ENCODE peak calls at places on chromosomes 4 and X, in five cellular contexts. One of them, this sample, is unnamed.

GRCh38 chr4:6781561-6781960 is 966 bp upstream of the KIAA0232 start:
- DNase-seq in K562: no peak
- DNase-seq in left lung: no peak
- DNase-seq in pancreas: no peak
- DNase-seq in left ventricle myocardium inferior: no peak
- DNase-seq in this sample: no peak

GRCh38 chr4:88177981-88178632 is 19.7 kb upstream of the ABCG2 start:
- DNase-seq in pancreas: no peak
- DNase-seq in left ventricle myocardium inferior: no peak
- DNase-seq in K562: peak; percentile 54
- DNase-seq in left lung: no peak
- DNase-seq in this sample: peak; percentile 46

GRCh38 chr4:179372242-179372641 is 1930.0 kb upstream of the AGA start:
- DNase-seq in K562: no peak
- DNase-seq in left ventricle myocardium inferior: no peak
- DNase-seq in pancreas: no peak
- DNase-seq in left lung: no peak
- DNase-seq in this sample: no peak

GRCh38 chr4:17981063-17981462 is 40.5 kb downstream of the LCORL start:
- DNase-seq in left ventricle myocardium inferior: no peak
- DNase-seq in left lung: no peak
- DNase-seq in pancreas: no peak
- DNase-seq in K562: no peak
- DNase-seq in this sample: no peak

GRCh38 chr4:106486533-106486932 is 118.0 kb upstream of the GIMD1 start:
- DNase-seq in left ventricle myocardium inferior: no peak
- DNase-seq in left lung: no peak
- DNase-seq in K562: no peak
- DNase-seq in pancreas: no peak
- DNase-seq in this sample: peak; percentile 52

GRCh38 chr4:155011163-155011825 is 197.1 kb upstream of the NPY2R start:
- DNase-seq in left lung: no peak
- DNase-seq in pancreas: no peak
- DNase-seq in left ventricle myocardium inferior: no peak
- DNase-seq in K562: no peak
- DNase-seq in this sample: no peak

GRCh38 chr4:111398906-111399330 is 746.3 kb upstream of the FAM241A start:
- DNase-seq in left lung: no peak
- DNase-seq in K562: no peak
- DNase-seq in pancreas: no peak
- DNase-seq in left ventricle myocardium inferior: no peak
- DNase-seq in this sample: no peak

GRCh38 chrX:136497556-136498048 is at the start of gene HTATSF1:
- DNase-seq in left ventricle myocardium inferior: no peak
- DNase-seq in K562: no peak
- DNase-seq in left lung: peak; percentile 65
- DNase-seq in pancreas: peak; percentile 60
- DNase-seq in this sample: no peak

GRCh38 chr4:65983062-65983461 is 312.8 kb upstream of the EPHA5 start:
- DNase-seq in left lung: no peak
- DNase-seq in left ventricle myocardium inferior: no peak
- DNase-seq in K562: no peak
- DNase-seq in pancreas: no peak
- DNase-seq in this sample: no peak

GRCh38 chr4:77358315-77358928 is 201.4 kb downstream of the CCNG2 start:
- DNase-seq in left lung: no peak
- DNase-seq in left ventricle myocardium inferior: no peak
- DNase-seq in pancreas: no peak
- DNase-seq in K562: peak; percentile 28
- DNase-seq in this sample: peak; percentile 31

GRCh38 chr4:118814054-118814453 is 21.9 kb downstream of the SEC24D start:
- DNase-seq in K562: no peak
- DNase-seq in left ventricle myocardium inferior: no peak
- DNase-seq in left lung: no peak
- DNase-seq in pancreas: no peak
- DNase-seq in this sample: no peak

GRCh38 chrX:68895339-68896250 is 66.8 kb downstream of the EFNB1 start:
- DNase-seq in left ventricle myocardium inferior: no peak
- DNase-seq in K562: peak; percentile 5
- DNase-seq in pancreas: no peak
- DNase-seq in left lung: no peak
- DNase-seq in this sample: peak; percentile 34

GRCh38 chr4:81664079-81664478 is 192.4 kb upstream of the RASGEF1B start:
- DNase-seq in K562: no peak
- DNase-seq in pancreas: no peak
- DNase-seq in left ventricle myocardium inferior: no peak
- DNase-seq in left lung: no peak
- DNase-seq in this sample: no peak

GRCh38 chr4:154565704-154566103 is 2.9 kb downstream of the FGB start:
- DNase-seq in left ventricle myocardium inferior: no peak
- DNase-seq in left lung: no peak
- DNase-seq in pancreas: no peak
- DNase-seq in K562: no peak
- DNase-seq in this sample: no peak

GRCh38 chr4:5710962-5711478 is at the start of gene EVC:
- DNase-seq in left lung: peak; percentile 91
- DNase-seq in K562: peak; percentile 73
- DNase-seq in pancreas: peak; percentile 85
- DNase-seq in left ventricle myocardium inferior: peak; percentile 88
- DNase-seq in this sample: peak; percentile 77

GRCh38 chrX:20215565-20215964 is 51.1 kb downstream of the RPS6KA3 start:
- DNase-seq in K562: no peak
- DNase-seq in pancreas: no peak
- DNase-seq in left lung: no peak
- DNase-seq in left ventricle myocardium inferior: no peak
- DNase-seq in this sample: no peak

GRCh38 chrX:3449287-3449686 is 102.8 kb upstream of the MXRA5 start:
- DNase-seq in left ventricle myocardium inferior: no peak
- DNase-seq in pancreas: no peak
- DNase-seq in left lung: no peak
- DNase-seq in K562: no peak
- DNase-seq in this sample: no peak

GRCh38 chrX:47283015-47283771 is 50.4 kb downstream of the USP11 start:
- DNase-seq in left lung: no peak
- DNase-seq in K562: peak; percentile 31
- DNase-seq in left ventricle myocardium inferior: no peak
- DNase-seq in pancreas: no peak
- DNase-seq in this sample: peak; percentile 73

GRCh38 chr4:82499705-82500104 is 62.1 kb downstream of the TMEM150C start:
- DNase-seq in left lung: no peak
- DNase-seq in pancreas: no peak
- DNase-seq in K562: no peak
- DNase-seq in left ventricle myocardium inferior: no peak
- DNase-seq in this sample: no peak

GRCh38 chrX:154819771-154820341 is 14.6 kb upstream of the MPP1 start:
- DNase-seq in pancreas: no peak
- DNase-seq in K562: peak; percentile 83
- DNase-seq in left ventricle myocardium inferior: no peak
- DNase-seq in left lung: no peak
- DNase-seq in this sample: no peak

GRCh38 chrX:44770111-44770510 is 73.7 kb upstream of the DUSP21 start:
- DNase-seq in K562: no peak
- DNase-seq in pancreas: no peak
- DNase-seq in left ventricle myocardium inferior: no peak
- DNase-seq in left lung: no peak
- DNase-seq in this sample: peak; percentile 23

DNA sequence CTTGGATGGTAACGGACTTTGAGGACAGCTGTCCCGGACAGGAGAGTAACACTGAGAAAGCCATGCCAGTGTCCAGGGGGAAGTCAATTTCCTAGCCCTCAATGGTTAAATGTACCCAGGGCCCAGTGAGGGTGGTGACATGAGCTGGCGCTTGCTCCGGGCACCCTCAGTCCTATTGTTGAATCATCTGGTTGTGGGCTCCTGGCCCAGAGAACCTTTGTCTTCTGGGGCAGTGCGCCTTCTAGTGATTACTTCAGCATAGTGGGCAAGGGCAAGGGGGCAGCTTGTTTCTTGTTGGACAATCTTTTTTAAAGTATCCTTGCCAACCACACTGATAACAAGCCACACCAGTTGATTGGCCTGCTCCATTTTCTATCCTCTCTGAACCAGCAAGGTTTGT is 30.9 kb upstream of the TRPC5 start:
- DNase-seq in K562: no peak
- DNase-seq in left ventricle myocardium inferior: no peak
- DNase-seq in left lung: no peak
- DNase-seq in pancreas: no peak
- DNase-seq in this sample: no peak
- H3K4me3 ChIP-seq in K562: no peak overlapping the region
- H3K4me3 ChIP-seq in left ventricle myocardium inferior: no peak overlapping the region
- H3K4me3 ChIP-seq in left lung: no peak overlapping the region
- H3K4me3 ChIP-seq in pancreas: no peak overlapping the region
- H3K4me3 ChIP-seq in this sample: no peak overlapping the region

GRCh38 chrX:124805486-124805885 is 459.1 kb downstream of the SH2D1A start:
- DNase-seq in pancreas: no peak
- DNase-seq in left ventricle myocardium inferior: no peak
- DNase-seq in K562: no peak
- DNase-seq in left lung: peak; percentile 6
- DNase-seq in this sample: no peak

GRCh38 chrX:124804962-124805361 is 458.6 kb downstream of the SH2D1A start:
- DNase-seq in left ventricle myocardium inferior: no peak
- DNase-seq in K562: peak; percentile 27
- DNase-seq in left lung: no peak
- DNase-seq in pancreas: no peak
- DNase-seq in this sample: no peak
- H3K4me3 ChIP-seq in left ventricle myocardium inferior: no peak overlapping the region
- H3K4me3 ChIP-seq in K562: no peak overlapping the region
- H3K4me3 ChIP-seq in left lung: no peak overlapping the region
- H3K4me3 ChIP-seq in pancreas: no peak overlapping the region
- H3K4me3 ChIP-seq in this sample: no peak overlapping the region

GRCh38 chr4:102589743-102590142 is 88.6 kb downstream of the NFKB1 start:
- DNase-seq in left ventricle myocardium inferior: no peak
- DNase-seq in left lung: no peak
- DNase-seq in pancreas: no peak
- DNase-seq in K562: no peak
- DNase-seq in this sample: no peak
- H3K4me3 ChIP-seq in left ventricle myocardium inferior: no peak overlapping the region
- H3K4me3 ChIP-seq in left lung: no peak overlapping the region
- H3K4me3 ChIP-seq in pancreas: no peak overlapping the region
- H3K4me3 ChIP-seq in K562: no peak overlapping the region
- H3K4me3 ChIP-seq in this sample: no peak overlapping the region

GRCh38 chr4:109051054-109051453 is 251.4 kb downstream of the COL25A1 start:
- DNase-seq in left lung: no peak
- DNase-seq in K562: no peak
- DNase-seq in pancreas: no peak
- DNase-seq in left ventricle myocardium inferior: no peak
- DNase-seq in this sample: no peak

GRCh38 chr4:109044446-109044845 is 258.0 kb downstream of the COL25A1 start:
- DNase-seq in K562: no peak
- DNase-seq in left lung: no peak
- DNase-seq in left ventricle myocardium inferior: no peak
- DNase-seq in pancreas: no peak
- DNase-seq in this sample: no peak

GRCh38 chr4:109049926-109050325 is 252.5 kb downstream of the COL25A1 start:
- DNase-seq in pancreas: no peak
- DNase-seq in left ventricle myocardium inferior: no peak
- DNase-seq in K562: no peak
- DNase-seq in left lung: no peak
- DNase-seq in this sample: no peak

GRCh38 chr4:109043286-109043685 is 259.2 kb downstream of the COL25A1 start:
- DNase-seq in left lung: no peak
- DNase-seq in K562: no peak
- DNase-seq in pancreas: no peak
- DNase-seq in left ventricle myocardium inferior: no peak
- DNase-seq in this sample: no peak

DNA sequence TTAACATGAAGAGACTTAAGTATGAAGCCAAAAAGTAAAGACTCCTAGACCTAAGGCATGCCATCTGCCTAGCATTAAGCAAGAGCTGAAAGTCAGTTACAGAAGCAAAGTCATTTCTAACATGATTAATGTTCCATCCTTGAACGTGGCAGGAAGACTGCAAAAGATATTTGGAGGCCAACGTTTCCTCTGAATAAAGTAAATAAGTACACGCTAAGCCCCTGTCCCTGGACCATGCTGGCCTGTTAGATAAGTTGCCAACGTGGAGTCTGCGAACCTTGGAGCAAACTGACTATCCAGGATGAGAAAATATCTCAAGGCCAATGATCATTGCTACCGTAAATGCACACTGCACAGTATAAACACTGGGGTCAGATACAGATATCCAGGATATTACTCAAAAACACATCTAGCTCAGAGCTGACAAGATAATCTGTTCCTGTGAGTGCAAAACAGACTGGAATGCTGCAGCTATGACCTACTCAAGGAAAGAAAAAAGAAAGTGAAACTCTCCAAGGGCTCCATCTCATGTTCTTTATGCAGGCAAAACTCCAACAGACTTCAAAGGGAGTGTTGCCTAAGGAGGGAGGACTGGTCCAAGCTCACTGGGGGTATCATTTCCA is 255.8 kb downstream of the COL25A1 start:
- DNase-seq in left ventricle myocardium inferior: no peak
- DNase-seq in pancreas: no peak
- DNase-seq in K562: peak; percentile 47
- DNase-seq in left lung: no peak
- DNase-seq in this sample: no peak
- H3K4me3 ChIP-seq in left ventricle myocardium inferior: peak overlapping the region; percentile 48
- H3K4me3 ChIP-seq in pancreas: no peak overlapping the region
- H3K4me3 ChIP-seq in K562: no peak overlapping the region
- H3K4me3 ChIP-seq in left lung: no peak overlapping the region
- H3K4me3 ChIP-seq in this sample: no peak overlapping the region

GRCh38 chr4:337932-338758 is 531 bp downstream of the ZNF141 start:
- DNase-seq in K562: no peak
- DNase-seq in pancreas: peak; percentile 72
- DNase-seq in left lung: peak; percentile 89
- DNase-seq in left ventricle myocardium inferior: no peak
- DNase-seq in this sample: no peak
- H3K4me3 ChIP-seq in K562: no peak overlapping the region
- H3K4me3 ChIP-seq in pancreas: peak overlapping the region; percentile 74
- H3K4me3 ChIP-seq in left lung: peak overlapping the region; percentile 90
- H3K4me3 ChIP-seq in left ventricle myocardium inferior: peak overlapping the region; percentile 98
- H3K4me3 ChIP-seq in this sample: no peak overlapping the region

This sample was measured in HAP-1.